ENCODE peak calls at places on chromosomes 12 and 14, in nine cellular contexts. V, T, C, M, A, E, L, X and K are unnamed samples.

GRCh38 chr12:104573-105081 is 38.1 kb downstream of the IQSEC3 start:
- DNase-seq in V (peak; percentile 18), T (peak; percentile 49), C (no peak), M (no peak), A (no peak), E (no peak), L (no peak), X (peak; percentile 26), K (no peak)

GRCh38 chr14:75602527-75602926 is 24.1 kb downstream of the FLVCR2 start:
- DNase-seq in V (no peak), T (no peak), C (no peak), M (no peak), A (no peak), E (no peak), L (no peak), X (no peak), K (no peak)

GRCh38 chr12:107310621-107311020 is 217.3 kb upstream of the CRY1 start:
- DNase-seq in V (no peak), T (no peak), C (no peak), M (no peak), A (no peak), E (no peak), L (no peak), X (no peak), K (no peak)

GRCh38 chr12:24444634-24445033 is 495.2 kb upstream of the SOX5 start:
- DNase-seq in V (no peak), T (no peak), C (no peak), M (no peak), A (no peak), E (no peak), L (no peak), X (no peak), K (no peak)

GRCh38 chr12:88416786-88417185 is 163.5 kb downstream of the KITLG start:
- DNase-seq in V (no peak), T (no peak), C (no peak), M (no peak), A (no peak), E (no peak), L (no peak), X (no peak), K (no peak)

GRCh38 chr14:53956427-53957201 is at the start of gene BMP4:
- DNase-seq in V (peak; percentile 82), T (peak; percentile 95), C (peak; percentile 83), M (peak; percentile 33), A (no peak), E (peak; percentile 90), L (peak; percentile 73), X (peak; percentile 77), K (peak; percentile 86)

GRCh38 chr12:116102019-116102418 is 175.5 kb downstream of the MED13L start:
- DNase-seq in V (no peak), T (no peak), C (no peak), M (no peak), A (no peak), E (no peak), L (no peak), X (no peak), K (no peak)

GRCh38 chr12:103799504-103800251 is 41.4 kb downstream of the NT5DC3 start:
- DNase-seq in V (peak; percentile 43), T (peak; percentile 58), C (peak; percentile 57), M (no peak), A (peak; percentile 28), E (no peak), L (peak; percentile 70), X (peak; percentile 20), K (peak; percentile 58)

GRCh38 chr12:30908389-30909087 is 18.0 kb upstream of the TSPAN11 start:
- DNase-seq in V (peak; percentile 56), T (no peak), C (no peak), M (no peak), A (no peak), E (no peak), L (no peak), X (no peak), K (no peak)

GRCh38 chr14:22606380-22606779 is 8.3 kb downstream of the ABHD4 start:
- DNase-seq in V (peak; percentile 70), T (no peak), C (no peak), M (no peak), A (no peak), E (no peak), L (no peak), X (no peak), K (no peak)

GRCh38 chr12:105928436-105928835 is 210.3 kb downstream of the NUAK1 start:
- DNase-seq in V (no peak), T (no peak), C (no peak), M (peak; percentile 57), A (no peak), E (no peak), L (no peak), X (peak; percentile 14), K (no peak)

GRCh38 chr14:31505411-31505810 is 17.6 kb upstream of the GPR33 start:
- DNase-seq in V (no peak), T (no peak), C (no peak), M (no peak), A (no peak), E (no peak), L (no peak), X (no peak), K (no peak)

GRCh38 chr14:98907981-98908544 is 363.9 kb downstream of the BCL11B start:
- DNase-seq in V (no peak), T (no peak), C (no peak), M (no peak), A (no peak), E (no peak), L (no peak), X (no peak), K (no peak)

GRCh38 chr14:52950410-52950897 is 396 bp downstream of the FERMT2 start:
- DNase-seq in V (peak; percentile 22), T (peak; percentile 88), C (peak; percentile 72), M (peak; percentile 45), A (peak; percentile 48), E (peak; percentile 55), L (no peak), X (peak; percentile 38), K (peak; percentile 70)

DNA sequence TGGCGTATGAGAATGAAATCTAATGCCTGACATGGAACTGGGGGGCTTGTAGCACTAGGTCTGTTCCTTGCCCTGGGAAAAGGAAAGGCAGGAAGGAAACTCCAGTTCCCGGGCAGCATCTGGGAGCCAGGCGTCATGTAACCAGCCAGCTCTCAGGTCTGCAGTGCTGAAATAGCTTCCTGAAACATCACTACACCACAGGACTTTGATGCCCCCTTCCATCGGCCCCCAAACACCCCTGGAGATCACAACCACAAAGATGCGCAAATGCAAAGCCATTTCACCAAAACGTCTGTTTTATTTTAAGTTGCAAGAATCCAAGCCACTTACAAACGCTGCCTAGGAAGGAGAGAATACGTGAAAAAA is 40.9 kb downstream of the KCTD10 start:
- DNase-seq in V (no peak), T (no peak), C (no peak), M (no peak), A (no peak), E (no peak), L (no peak), X (no peak), K (no peak)
- H3K27ac ChIP-seq in V (no peak overlapping the region), T (no peak overlapping the region), C (no peak overlapping the region), M (no peak overlapping the region), A (no peak overlapping the region), E (no peak overlapping the region), L (no peak overlapping the region), X (no peak overlapping the region), K (no peak overlapping the region)

DNA sequence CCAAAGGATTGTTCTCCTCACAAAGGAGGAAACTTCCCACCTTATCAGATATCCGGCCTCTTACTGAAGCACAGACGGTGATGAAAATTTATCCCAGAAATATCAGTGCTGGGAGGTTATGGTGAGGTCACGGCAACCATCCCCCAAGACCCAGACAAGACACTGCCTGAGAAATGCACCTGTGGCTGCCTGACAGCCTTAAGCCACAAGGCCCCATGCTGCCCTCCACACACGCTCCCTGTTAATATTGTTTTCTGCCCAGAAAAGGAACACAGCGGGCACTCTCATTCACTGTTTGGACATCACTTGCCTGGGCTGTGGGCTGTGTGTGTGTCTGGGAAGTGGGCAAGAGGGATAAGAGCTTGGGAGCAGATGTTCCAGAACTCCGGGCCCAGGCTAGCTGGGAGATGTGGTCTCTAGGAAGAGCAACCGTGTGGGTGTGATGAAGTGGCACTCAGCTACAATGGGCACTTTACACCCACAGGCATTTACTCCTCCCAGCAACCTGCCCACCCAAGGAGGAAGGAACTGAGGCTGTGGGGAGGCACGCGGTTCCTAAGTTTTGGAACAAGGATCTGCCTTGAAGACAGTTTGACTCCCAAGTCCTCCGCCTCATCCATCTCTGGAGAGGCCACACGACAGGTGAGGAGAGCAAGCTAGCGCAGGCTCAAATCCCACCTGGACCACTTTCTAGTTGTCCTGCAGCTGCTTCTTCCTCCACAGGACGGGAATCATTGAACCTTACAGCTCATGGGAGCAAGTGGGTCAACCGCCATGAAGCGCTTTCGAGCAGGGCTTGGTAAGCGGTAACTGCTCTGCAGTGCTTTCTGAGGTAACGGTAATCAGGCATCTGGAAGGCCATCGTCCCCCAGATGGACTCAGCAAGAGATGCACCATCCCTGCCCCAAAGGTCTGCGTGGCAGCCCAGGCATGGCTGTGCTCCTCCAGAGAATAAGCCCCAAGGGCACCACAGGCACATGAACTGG is 91.4 kb downstream of the CHGA start:
- DNase-seq in V (no peak), T (no peak), C (no peak), M (no peak), A (no peak), E (no peak), L (no peak), X (no peak), K (no peak)
- H3K4me1 ChIP-seq in V (peaks cover 78% of the 10 kb centered on the region), T (peaks cover 71% of the 10 kb centered on the region), C (peaks cover 44% of the 10 kb centered on the region), M (peaks cover 36% of the 10 kb centered on the region), A (peaks cover 10% of the 10 kb centered on the region), E (peaks cover 87% of the 10 kb centered on the region), L (peaks cover 76% of the 10 kb centered on the region), X (peaks cover 49% of the 10 kb centered on the region), K (peaks cover 48% of the 10 kb centered on the region)

DNA sequence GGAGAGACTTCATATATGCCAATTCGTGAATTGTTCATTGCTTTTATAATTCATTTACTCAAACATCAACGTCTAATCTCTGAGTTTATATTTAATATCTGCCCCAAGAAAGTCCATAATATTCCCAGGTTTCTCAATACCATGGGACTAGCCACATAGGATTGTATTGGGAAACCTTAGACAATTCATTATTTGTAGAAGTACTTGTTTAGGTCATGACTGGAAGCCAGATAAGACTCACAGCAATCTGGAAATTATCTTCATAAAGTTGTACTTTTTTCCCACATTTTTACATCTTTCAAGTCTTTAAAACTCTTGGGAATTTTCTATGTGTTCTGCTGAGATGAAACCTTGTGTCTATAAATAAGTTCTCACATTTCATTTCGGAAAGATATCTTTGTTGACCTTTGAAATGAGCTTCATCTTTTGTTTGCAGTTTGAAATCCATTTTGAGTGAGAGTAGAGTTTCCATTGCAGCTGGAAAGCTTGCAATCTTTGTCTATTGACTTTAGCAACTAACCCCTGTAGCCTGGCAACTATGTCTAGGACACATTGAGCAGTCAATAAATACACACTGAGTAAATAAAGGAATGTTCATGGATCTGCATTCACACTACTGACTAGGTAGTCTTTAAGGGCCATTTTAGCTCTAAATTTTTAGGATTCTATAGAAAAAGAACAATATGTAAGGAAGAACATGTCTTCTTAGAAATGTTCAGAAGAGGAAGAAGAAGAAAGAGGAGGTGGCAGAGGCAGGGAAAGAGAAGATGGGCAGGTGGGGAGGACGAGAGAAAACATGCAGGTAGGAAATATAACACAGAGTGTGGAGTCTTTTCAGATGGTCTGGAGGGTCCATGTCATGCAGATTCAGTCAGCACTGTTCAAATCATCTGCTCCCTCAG is 154.4 kb downstream of the LRIG3 start:
- DNase-seq in V (peak; percentile 96), T (no peak), C (no peak), M (peak; percentile 30), A (no peak), E (no peak), L (no peak), X (no peak), K (no peak)
- TF ChIP-seq POLR2A in V (no peak), T (no peak), C (no peak), M (no peak), A (no peak), E (no peak), L (no peak), X (no peak), K (no peak)

GRCh38 chr12:68809190-68810026 is 1.4 kb downstream of the MDM2 start:
- DNase-seq in V (no peak), T (no peak), C (no peak), M (no peak), A (peak; percentile 23), E (no peak), L (no peak), X (no peak), K (no peak)
- H3K27ac ChIP-seq in V (peak overlapping the region; percentile 99), T (peak overlapping the region; percentile 100), C (peak overlapping the region; percentile 99), M (peak overlapping the region; percentile 99), A (peak overlapping the region; percentile 97), E (peak overlapping the region; percentile 99), L (peak overlapping the region; percentile 99), X (peak overlapping the region; percentile 100), K (peak overlapping the region; percentile 100)